ENCODE peak calls at places on chromosomes 7 and 10, in ten cellular contexts. One of them, this sample, is unnamed.

GRCh38 chr10:71191019-71191418 is 21.4 kb upstream of the UNC5B start:
- DNase-seq in stimulated activated CD4-positive, alpha-beta T cell treated with anti-CD3 and anti-CD28 coated beads, Interleukin-15, amount 100 ng/mL, for 1 hour: no peak
- DNase-seq in neuronal stem cell: no peak
- DNase-seq in left colon: no peak
- DNase-seq in H1: no peak
- DNase-seq in AG20443: no peak
- DNase-seq in uterus: no peak
- DNase-seq in glutamatergic neuron: no peak
- DNase-seq in naive B cell: no peak
- DNase-seq in fibroblast of the aortic adventitia: no peak
- DNase-seq in this sample: no peak

GRCh38 chr7:82049442-82049841 is 279.6 kb upstream of the HGF start:
- DNase-seq in stimulated activated CD4-positive, alpha-beta T cell treated with anti-CD3 and anti-CD28 coated beads, Interleukin-15, amount 100 ng/mL, for 1 hour: no peak
- DNase-seq in neuronal stem cell: no peak
- DNase-seq in left colon: no peak
- DNase-seq in H1: no peak
- DNase-seq in AG20443: no peak
- DNase-seq in uterus: no peak
- DNase-seq in glutamatergic neuron: no peak
- DNase-seq in naive B cell: no peak
- DNase-seq in fibroblast of the aortic adventitia: peak; percentile 35
- DNase-seq in this sample: no peak

GRCh38 chr7:984361-985126 is 1.6 kb downstream of the CYP2W1 start:
- DNase-seq in stimulated activated CD4-positive, alpha-beta T cell treated with anti-CD3 and anti-CD28 coated beads, Interleukin-15, amount 100 ng/mL, for 1 hour: no peak
- DNase-seq in neuronal stem cell: no peak
- DNase-seq in left colon: no peak
- DNase-seq in H1: no peak
- DNase-seq in AG20443: no peak
- DNase-seq in uterus: no peak
- DNase-seq in glutamatergic neuron: no peak
- DNase-seq in naive B cell: no peak
- DNase-seq in fibroblast of the aortic adventitia: no peak
- DNase-seq in this sample: no peak

GRCh38 chr7:122082160-122082559 is 61.9 kb downstream of the AASS start:
- DNase-seq in stimulated activated CD4-positive, alpha-beta T cell treated with anti-CD3 and anti-CD28 coated beads, Interleukin-15, amount 100 ng/mL, for 1 hour: no peak
- DNase-seq in neuronal stem cell: no peak
- DNase-seq in left colon: no peak
- DNase-seq in H1: no peak
- DNase-seq in AG20443: no peak
- DNase-seq in uterus: no peak
- DNase-seq in glutamatergic neuron: no peak
- DNase-seq in naive B cell: no peak
- DNase-seq in fibroblast of the aortic adventitia: no peak
- DNase-seq in this sample: no peak

GRCh38 chr7:2158331-2159175 is 74.2 kb downstream of the MAD1L1 start:
- DNase-seq in stimulated activated CD4-positive, alpha-beta T cell treated with anti-CD3 and anti-CD28 coated beads, Interleukin-15, amount 100 ng/mL, for 1 hour: no peak
- DNase-seq in neuronal stem cell: no peak
- DNase-seq in left colon: peak; percentile 18
- DNase-seq in H1: no peak
- DNase-seq in AG20443: no peak
- DNase-seq in uterus: peak; percentile 11
- DNase-seq in glutamatergic neuron: no peak
- DNase-seq in naive B cell: no peak
- DNase-seq in fibroblast of the aortic adventitia: no peak
- DNase-seq in this sample: peak; percentile 56

GRCh38 chr7:90701021-90701420 is 104.9 kb downstream of the CDK14 start:
- DNase-seq in stimulated activated CD4-positive, alpha-beta T cell treated with anti-CD3 and anti-CD28 coated beads, Interleukin-15, amount 100 ng/mL, for 1 hour: no peak
- DNase-seq in neuronal stem cell: no peak
- DNase-seq in left colon: no peak
- DNase-seq in H1: no peak
- DNase-seq in AG20443: no peak
- DNase-seq in uterus: no peak
- DNase-seq in glutamatergic neuron: no peak
- DNase-seq in naive B cell: no peak
- DNase-seq in fibroblast of the aortic adventitia: peak; percentile 38
- DNase-seq in this sample: no peak

GRCh38 chr10:100886946-100887345 is 25.8 kb upstream of the SLF2 start:
- DNase-seq in stimulated activated CD4-positive, alpha-beta T cell treated with anti-CD3 and anti-CD28 coated beads, Interleukin-15, amount 100 ng/mL, for 1 hour: no peak
- DNase-seq in neuronal stem cell: no peak
- DNase-seq in left colon: no peak
- DNase-seq in H1: no peak
- DNase-seq in AG20443: no peak
- DNase-seq in uterus: peak; percentile 77
- DNase-seq in glutamatergic neuron: no peak
- DNase-seq in naive B cell: no peak
- DNase-seq in fibroblast of the aortic adventitia: peak; percentile 38
- DNase-seq in this sample: peak; percentile 77

GRCh38 chr10:99115703-99116102 is 119.9 kb downstream of the HPSE2 start:
- DNase-seq in stimulated activated CD4-positive, alpha-beta T cell treated with anti-CD3 and anti-CD28 coated beads, Interleukin-15, amount 100 ng/mL, for 1 hour: no peak
- DNase-seq in neuronal stem cell: no peak
- DNase-seq in left colon: no peak
- DNase-seq in H1: no peak
- DNase-seq in AG20443: no peak
- DNase-seq in uterus: no peak
- DNase-seq in glutamatergic neuron: no peak
- DNase-seq in naive B cell: no peak
- DNase-seq in fibroblast of the aortic adventitia: no peak
- DNase-seq in this sample: no peak

GRCh38 chr7:55349126-55349525 is 16.0 kb upstream of the LANCL2 start:
- DNase-seq in stimulated activated CD4-positive, alpha-beta T cell treated with anti-CD3 and anti-CD28 coated beads, Interleukin-15, amount 100 ng/mL, for 1 hour: no peak
- DNase-seq in neuronal stem cell: peak; percentile 8
- DNase-seq in left colon: no peak
- DNase-seq in H1: no peak
- DNase-seq in AG20443: no peak
- DNase-seq in uterus: no peak
- DNase-seq in glutamatergic neuron: no peak
- DNase-seq in naive B cell: no peak
- DNase-seq in fibroblast of the aortic adventitia: no peak
- DNase-seq in this sample: no peak

GRCh38 chr10:536935-537334 is 152.5 kb downstream of the DIP2C start:
- DNase-seq in stimulated activated CD4-positive, alpha-beta T cell treated with anti-CD3 and anti-CD28 coated beads, Interleukin-15, amount 100 ng/mL, for 1 hour: no peak
- DNase-seq in neuronal stem cell: no peak
- DNase-seq in left colon: no peak
- DNase-seq in H1: no peak
- DNase-seq in AG20443: no peak
- DNase-seq in uterus: peak; percentile 3
- DNase-seq in glutamatergic neuron: no peak
- DNase-seq in naive B cell: no peak
- DNase-seq in fibroblast of the aortic adventitia: no peak
- DNase-seq in this sample: no peak

GRCh38 chr10:132403511-132404168 is 6.6 kb downstream of the PWWP2B start:
- DNase-seq in stimulated activated CD4-positive, alpha-beta T cell treated with anti-CD3 and anti-CD28 coated beads, Interleukin-15, amount 100 ng/mL, for 1 hour: no peak
- DNase-seq in neuronal stem cell: no peak
- DNase-seq in left colon: peak; percentile 59
- DNase-seq in H1: no peak
- DNase-seq in AG20443: no peak
- DNase-seq in uterus: no peak
- DNase-seq in glutamatergic neuron: no peak
- DNase-seq in naive B cell: no peak
- DNase-seq in fibroblast of the aortic adventitia: no peak
- DNase-seq in this sample: no peak

GRCh38 chr10:61731638-61732037 is 68.9 kb downstream of the CABCOCO1 start:
- DNase-seq in stimulated activated CD4-positive, alpha-beta T cell treated with anti-CD3 and anti-CD28 coated beads, Interleukin-15, amount 100 ng/mL, for 1 hour: no peak
- DNase-seq in neuronal stem cell: no peak
- DNase-seq in left colon: no peak
- DNase-seq in H1: no peak
- DNase-seq in AG20443: no peak
- DNase-seq in uterus: no peak
- DNase-seq in glutamatergic neuron: no peak
- DNase-seq in naive B cell: no peak
- DNase-seq in fibroblast of the aortic adventitia: no peak
- DNase-seq in this sample: no peak

GRCh38 chr10:61822781-61823230 is 78.7 kb upstream of the ARID5B start:
- DNase-seq in stimulated activated CD4-positive, alpha-beta T cell treated with anti-CD3 and anti-CD28 coated beads, Interleukin-15, amount 100 ng/mL, for 1 hour: no peak
- DNase-seq in neuronal stem cell: no peak
- DNase-seq in left colon: no peak
- DNase-seq in H1: no peak
- DNase-seq in AG20443: peak; percentile 20
- DNase-seq in uterus: no peak
- DNase-seq in glutamatergic neuron: no peak
- DNase-seq in naive B cell: no peak
- DNase-seq in fibroblast of the aortic adventitia: peak; percentile 23
- DNase-seq in this sample: no peak

This sample was measured in lower leg skin.